ENCODE peak calls at places on chromosomes 6 and 20, in five cellular contexts. One of them, this sample, is unnamed. For H3K4me1, the result is how much of the 10 kb centered on the place peaks cover.

GRCh38 chr6:137487181-137487910 is 6.8 kb downstream of the OLIG3 start:
- DNase-seq in fibroblast of lung: no peak
- DNase-seq in transverse colon: no peak
- DNase-seq in psoas muscle: no peak
- DNase-seq in lung: no peak
- DNase-seq in this sample: no peak

GRCh38 chr6:13327691-13328075 is 654 bp downstream of the TBC1D7 start:
- DNase-seq in psoas muscle: no peak
- DNase-seq in transverse colon: no peak
- DNase-seq in fibroblast of lung: no peak
- DNase-seq in lung: no peak
- DNase-seq in this sample: no peak

GRCh38 chr6:3045777-3046176 is 22.5 kb upstream of the RIPK1 start:
- DNase-seq in transverse colon: no peak
- DNase-seq in lung: no peak
- DNase-seq in fibroblast of lung: no peak
- DNase-seq in psoas muscle: no peak
- DNase-seq in this sample: no peak

GRCh38 chr20:6051505-6051904 is 2.4 kb downstream of the LRRN4 start:
- DNase-seq in psoas muscle: no peak
- DNase-seq in lung: no peak
- DNase-seq in transverse colon: no peak
- DNase-seq in fibroblast of lung: peak
- DNase-seq in this sample: no peak

GRCh38 chr20:32762754-32763201 is 593 bp downstream of the DNMT3B start:
- DNase-seq in lung: no peak
- DNase-seq in transverse colon: no peak
- DNase-seq in psoas muscle: no peak
- DNase-seq in fibroblast of lung: no peak
- DNase-seq in this sample: no peak

GRCh38 chr6:169950558-169950957 is 199.1 kb downstream of the ERMARD start:
- DNase-seq in fibroblast of lung: no peak
- DNase-seq in lung: peak
- DNase-seq in transverse colon: no peak
- DNase-seq in psoas muscle: no peak
- DNase-seq in this sample: no peak

GRCh38 chr20:61959301-61959700 is 106.4 kb downstream of the TAF4 start:
- DNase-seq in transverse colon: no peak
- DNase-seq in lung: no peak
- DNase-seq in psoas muscle: no peak
- DNase-seq in fibroblast of lung: no peak
- DNase-seq in this sample: no peak

GRCh38 chr20:47802226-47802920 is 17.1 kb upstream of the SULF2 start:
- DNase-seq in lung: no peak
- DNase-seq in fibroblast of lung: no peak
- DNase-seq in psoas muscle: no peak
- DNase-seq in transverse colon: no peak
- DNase-seq in this sample: no peak

GRCh38 chr6:50975216-50975615 is 156.5 kb downstream of the TFAP2B start:
- DNase-seq in transverse colon: no peak
- DNase-seq in lung: no peak
- DNase-seq in fibroblast of lung: no peak
- DNase-seq in psoas muscle: no peak
- DNase-seq in this sample: no peak

GRCh38 chr6:111482236-111482958 is 621 bp downstream of the REV3L start:
- DNase-seq in fibroblast of lung: peak
- DNase-seq in lung: peak
- DNase-seq in transverse colon: peak
- DNase-seq in psoas muscle: peak
- DNase-seq in this sample: peak

GRCh38 chr20:47319517-47320252 is 36.8 kb downstream of the ZMYND8 start:
- DNase-seq in fibroblast of lung: peak
- DNase-seq in transverse colon: peak
- DNase-seq in psoas muscle: no peak
- DNase-seq in lung: peak
- DNase-seq in this sample: peak

GRCh38 chr6:70375166-70375565 is 38.1 kb upstream of the FAM135A start:
- DNase-seq in psoas muscle: no peak
- DNase-seq in lung: no peak
- DNase-seq in transverse colon: no peak
- DNase-seq in fibroblast of lung: peak
- DNase-seq in this sample: no peak

GRCh38 chr6:408599-409102 is 17.1 kb downstream of the IRF4 start:
- DNase-seq in lung: peak
- DNase-seq in psoas muscle: no peak
- DNase-seq in transverse colon: no peak
- DNase-seq in fibroblast of lung: peak
- DNase-seq in this sample: no peak

GRCh38 chr20:39849664-39850063 is 839.4 kb downstream of the MAFB start:
- DNase-seq in psoas muscle: peak
- DNase-seq in fibroblast of lung: peak
- DNase-seq in lung: peak
- DNase-seq in transverse colon: peak
- DNase-seq in this sample: peak

GRCh38 chr20:41774291-41774690 is 156.1 kb upstream of the CHD6 start:
- DNase-seq in lung: no peak
- DNase-seq in psoas muscle: no peak
- DNase-seq in transverse colon: no peak
- DNase-seq in fibroblast of lung: no peak
- DNase-seq in this sample: no peak

GRCh38 chr20:41769650-41770049 is 151.5 kb upstream of the CHD6 start:
- DNase-seq in transverse colon: no peak
- DNase-seq in psoas muscle: no peak
- DNase-seq in lung: no peak
- DNase-seq in fibroblast of lung: no peak
- DNase-seq in this sample: no peak

DNA sequence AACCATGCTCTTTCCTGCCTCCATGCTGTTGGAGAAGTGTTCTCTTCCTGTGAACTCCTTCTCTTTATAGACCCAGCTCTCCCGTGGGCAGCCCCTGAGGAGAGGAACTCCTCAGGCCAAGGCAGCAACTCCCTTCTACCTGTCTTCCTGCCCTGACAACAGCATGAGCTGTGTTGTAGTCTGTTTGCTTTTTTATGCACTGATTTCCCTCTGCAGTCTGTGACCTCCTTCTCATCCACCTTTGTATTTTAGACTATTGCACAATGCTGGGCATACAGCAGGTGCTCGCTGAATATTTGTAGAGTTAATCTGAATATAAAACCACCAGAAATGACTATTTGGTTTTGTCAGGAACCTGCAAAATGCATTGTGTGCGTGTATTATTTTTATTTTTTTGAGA is 152.2 kb upstream of the CHD6 start:
- DNase-seq in fibroblast of lung: no peak
- DNase-seq in lung: no peak
- DNase-seq in psoas muscle: no peak
- DNase-seq in transverse colon: no peak
- DNase-seq in this sample: no peak
- H3K27ac ChIP-seq in fibroblast of lung: no peak
- H3K27ac ChIP-seq in lung: no peak
- H3K27ac ChIP-seq in psoas muscle: no peak
- H3K27ac ChIP-seq in transverse colon: no peak
- H3K27ac ChIP-seq in this sample: no peak

GRCh38 chr6:7239590-7239948 is 73.4 kb downstream of the SSR1 start:
- DNase-seq in transverse colon: no peak
- DNase-seq in fibroblast of lung: no peak
- DNase-seq in psoas muscle: peak
- DNase-seq in lung: no peak
- DNase-seq in this sample: no peak
- H3K4me1 ChIP-seq in transverse colon: half or more
- H3K4me1 ChIP-seq in fibroblast of lung: under half
- H3K4me1 ChIP-seq in psoas muscle: under half
- H3K4me1 ChIP-seq in lung: under half
- H3K4me1 ChIP-seq in this sample: half or more

DNA sequence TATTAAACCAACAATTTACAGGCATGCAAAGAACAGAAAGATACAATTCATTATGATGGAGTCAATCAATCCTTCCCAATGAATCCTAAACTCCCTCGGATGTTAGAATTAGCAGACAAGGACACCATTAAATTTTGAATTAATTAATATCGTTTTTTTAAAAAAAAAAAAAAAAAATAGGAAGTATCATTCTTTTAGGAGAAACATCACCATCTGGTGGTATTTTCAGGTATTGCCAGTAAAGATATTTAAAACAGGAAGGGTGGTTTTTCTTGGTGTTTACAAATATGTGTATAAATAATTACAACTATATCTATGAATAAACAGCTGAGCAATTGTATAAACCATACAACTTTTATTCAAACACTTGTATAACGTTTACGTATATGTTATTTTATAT is 564.4 kb downstream of the HAO1 start:
- DNase-seq in fibroblast of lung: no peak
- DNase-seq in transverse colon: no peak
- DNase-seq in psoas muscle: no peak
- DNase-seq in lung: no peak
- DNase-seq in this sample: no peak
- TF ChIP-seq CTCF in fibroblast of lung: no peak
- TF ChIP-seq CTCF in transverse colon: peak
- TF ChIP-seq CTCF in psoas muscle: peak
- TF ChIP-seq CTCF in lung: no peak
- TF ChIP-seq CTCF in this sample: peak

GRCh38 chr6:168841609-168842278 is 400.8 kb downstream of the SMOC2 start:
- DNase-seq in psoas muscle: no peak
- DNase-seq in transverse colon: no peak
- DNase-seq in fibroblast of lung: no peak
- DNase-seq in lung: no peak
- DNase-seq in this sample: no peak

GRCh38 chr6:168834814-168835213 is 393.8 kb downstream of the SMOC2 start:
- DNase-seq in transverse colon: no peak
- DNase-seq in fibroblast of lung: no peak
- DNase-seq in lung: no peak
- DNase-seq in psoas muscle: no peak
- DNase-seq in this sample: no peak

GRCh38 chr6:168834188-168834587 is 393.2 kb downstream of the SMOC2 start:
- DNase-seq in psoas muscle: no peak
- DNase-seq in fibroblast of lung: no peak
- DNase-seq in transverse colon: no peak
- DNase-seq in lung: no peak
- DNase-seq in this sample: no peak

GRCh38 chr6:168838000-168838399 is 397.0 kb downstream of the SMOC2 start:
- DNase-seq in fibroblast of lung: no peak
- DNase-seq in psoas muscle: no peak
- DNase-seq in transverse colon: no peak
- DNase-seq in lung: no peak
- DNase-seq in this sample: no peak

GRCh38 chr6:168837231-168837903 is 396.4 kb downstream of the SMOC2 start:
- DNase-seq in fibroblast of lung: no peak
- DNase-seq in transverse colon: no peak
- DNase-seq in psoas muscle: no peak
- DNase-seq in lung: no peak
- DNase-seq in this sample: no peak
- H3K27ac ChIP-seq in fibroblast of lung: no peak
- H3K27ac ChIP-seq in transverse colon: no peak
- H3K27ac ChIP-seq in psoas muscle: no peak
- H3K27ac ChIP-seq in lung: no peak
- H3K27ac ChIP-seq in this sample: no peak

DNA sequence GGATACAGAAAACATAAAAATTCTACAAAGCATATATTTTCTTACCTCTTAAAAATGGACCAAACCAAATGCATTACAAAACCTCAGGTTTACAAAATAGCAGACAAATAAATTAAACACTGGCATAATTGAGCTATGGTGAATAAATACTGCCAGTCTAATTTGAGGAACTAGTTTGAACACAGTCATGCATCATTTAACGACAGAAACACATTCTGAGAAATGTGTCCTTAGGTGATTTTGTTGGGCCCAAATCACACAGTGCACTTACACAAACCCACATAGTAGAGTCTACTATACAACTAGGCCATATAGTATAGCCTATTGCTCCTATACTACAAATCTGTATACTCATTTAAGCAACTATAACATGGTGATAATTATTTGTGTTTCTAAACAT is 215.6 kb downstream of the FOXC1 start:
- DNase-seq in fibroblast of lung: no peak
- DNase-seq in transverse colon: no peak
- DNase-seq in lung: no peak
- DNase-seq in psoas muscle: no peak
- DNase-seq in this sample: no peak
- H3K4me1 ChIP-seq in fibroblast of lung: under half
- H3K4me1 ChIP-seq in transverse colon: under half
- H3K4me1 ChIP-seq in lung: under half
- H3K4me1 ChIP-seq in psoas muscle: under half
- H3K4me1 ChIP-seq in this sample: under half

DNA sequence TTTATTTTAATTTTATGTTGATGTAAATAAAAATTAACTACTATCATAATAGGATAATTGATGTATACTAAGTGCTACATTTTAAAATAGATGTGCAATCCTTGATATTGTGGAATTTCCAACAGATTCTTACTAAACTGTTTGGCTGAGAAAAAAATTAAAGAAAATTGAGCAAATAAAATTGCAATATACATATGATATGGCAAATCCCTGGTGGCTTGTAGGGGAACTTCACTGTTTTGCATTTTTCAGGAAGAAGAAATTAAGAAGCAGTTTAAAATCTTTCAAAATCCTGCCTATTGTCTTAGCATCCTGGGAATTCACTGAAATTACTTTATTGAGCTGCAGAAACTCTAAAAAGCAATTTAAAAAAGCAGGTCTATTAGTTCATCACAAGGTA is 191.4 kb upstream of the ADGRB3 start:
- DNase-seq in transverse colon: no peak
- DNase-seq in lung: no peak
- DNase-seq in psoas muscle: no peak
- DNase-seq in fibroblast of lung: no peak
- DNase-seq in this sample: no peak
- TF ChIP-seq CTCF in transverse colon: no peak
- TF ChIP-seq CTCF in lung: no peak
- TF ChIP-seq CTCF in psoas muscle: no peak
- TF ChIP-seq CTCF in fibroblast of lung: no peak
- TF ChIP-seq CTCF in this sample: no peak

GRCh38 chr20:19993937-19994667 is 23.1 kb upstream of the NAA20 start:
- DNase-seq in transverse colon: no peak
- DNase-seq in psoas muscle: no peak
- DNase-seq in fibroblast of lung: peak
- DNase-seq in lung: no peak
- DNase-seq in this sample: peak
- H3K27ac ChIP-seq in transverse colon: peak
- H3K27ac ChIP-seq in psoas muscle: peak
- H3K27ac ChIP-seq in fibroblast of lung: peak
- H3K27ac ChIP-seq in lung: peak
- H3K27ac ChIP-seq in this sample: peak

This sample was measured in left ventricle myocardium inferior.